ENCODE peak calls at places on chromosomes 2 and 18, in six cellular contexts. G is left ventricle myocardium inferior; C is CD8-positive, alpha-beta T cell; I is HFF-Myc; T is CD4-positive, alpha-beta T cell; E is psoas muscle. O is an unnamed sample.

GRCh38 chr18:53018791-53019190 is 678.8 kb downstream of the DCC start:
- DNase-seq in E (no peak), T (no peak), G (no peak), C (no peak), I (no peak), O (no peak)

GRCh38 chr2:45128580-45128997 is 119.3 kb upstream of the SIX2 start:
- DNase-seq in C (no peak), G (peak; percentile 46), E (peak; percentile 64), I (peak; percentile 73), T (no peak), O (peak; percentile 78)

GRCh38 chr18:79720359-79720733 is 40.7 kb downstream of the CTDP1 start:
- DNase-seq in C (peak; percentile 30), G (no peak), I (no peak), T (no peak), E (no peak), O (no peak)

GRCh38 chr18:36309436-36310391 is 12.2 kb downstream of the FHOD3 start:
- DNase-seq in I (peak; percentile 94), G (no peak), E (peak; percentile 67), T (no peak), C (no peak), O (peak; percentile 91)

GRCh38 chr18:79697976-79698375 is 18.4 kb downstream of the CTDP1 start:
- DNase-seq in G (no peak), C (no peak), I (no peak), T (no peak), E (no peak), O (no peak)

GRCh38 chr2:132911726-132912724 is 242.0 kb upstream of the LYPD1 start:
- DNase-seq in G (peak; percentile 15), E (no peak), I (no peak), C (no peak), T (no peak), O (peak; percentile 33)

GRCh38 chr2:200703132-200703925 is 108.4 kb upstream of the BZW1 start:
- DNase-seq in I (peak; percentile 29), E (no peak), C (no peak), T (no peak), G (no peak), O (peak; percentile 51)

GRCh38 chr2:216694201-216694825 is 1.0 kb downstream of the IGFBP5 start:
- DNase-seq in C (peak; percentile 53), G (peak; percentile 66), T (no peak), I (no peak), E (peak; percentile 71), O (no peak)

GRCh38 chr18:43279015-43279758 is 1.9 kb upstream of the SYT4 start:
- DNase-seq in E (no peak), T (no peak), I (no peak), C (peak; percentile 17), G (no peak), O (no peak)

GRCh38 chr18:76528477-76529432 is 33.7 kb upstream of the ZNF516 start:
- DNase-seq in G (no peak), T (no peak), I (peak; percentile 69), E (peak; percentile 22), C (no peak), O (peak; percentile 55)

GRCh38 chr2:140376686-140377085 is 1596.5 kb upstream of the NXPH2 start:
- DNase-seq in G (no peak), E (no peak), T (no peak), I (no peak), C (no peak), O (no peak)

GRCh38 chr2:201414099-201415023 is 36.9 kb downstream of the TRAK2 start:
- DNase-seq in C (no peak), G (no peak), I (no peak), T (no peak), E (no peak), O (no peak)

GRCh38 chr2:182504903-182505302 is 78.1 kb upstream of the PDE1A start:
- DNase-seq in C (no peak), I (no peak), G (peak; percentile 23), T (no peak), E (no peak), O (peak; percentile 57)

GRCh38 chr2:118577202-118577601 is 270.2 kb downstream of the EN1 start:
- DNase-seq in T (no peak), E (no peak), C (no peak), I (no peak), G (no peak), O (no peak)

GRCh38 chr2:132581917-132582316 is 88.1 kb downstream of the LYPD1 start:
- DNase-seq in G (no peak), T (no peak), I (no peak), C (no peak), E (no peak), O (no peak)

GRCh38 chr18:48931680-48932461 is 18.9 kb downstream of the SMAD7 start:
- DNase-seq in G (no peak), E (no peak), I (no peak), T (no peak), C (no peak), O (no peak)

GRCh38 chr18:78975282-78975681 is 4.3 kb upstream of the SALL3 start:
- DNase-seq in E (no peak), G (no peak), I (no peak), C (no peak), T (no peak), O (no peak)

GRCh38 chr2:58939388-58939787 is 698.3 kb upstream of the FANCL start:
- DNase-seq in G (no peak), I (peak; percentile 40), T (no peak), E (no peak), C (no peak), O (peak; percentile 58)

GRCh38 chr2:114821055-114821454 is 378.6 kb downstream of the DPP10 start:
- DNase-seq in C (no peak), E (no peak), G (no peak), T (no peak), I (no peak), O (no peak)

GRCh38 chr2:84427235-84428138 is 31.6 kb downstream of the SUCLG1 start:
- DNase-seq in T (no peak), I (no peak), G (no peak), C (no peak), E (no peak), O (no peak)

DNA sequence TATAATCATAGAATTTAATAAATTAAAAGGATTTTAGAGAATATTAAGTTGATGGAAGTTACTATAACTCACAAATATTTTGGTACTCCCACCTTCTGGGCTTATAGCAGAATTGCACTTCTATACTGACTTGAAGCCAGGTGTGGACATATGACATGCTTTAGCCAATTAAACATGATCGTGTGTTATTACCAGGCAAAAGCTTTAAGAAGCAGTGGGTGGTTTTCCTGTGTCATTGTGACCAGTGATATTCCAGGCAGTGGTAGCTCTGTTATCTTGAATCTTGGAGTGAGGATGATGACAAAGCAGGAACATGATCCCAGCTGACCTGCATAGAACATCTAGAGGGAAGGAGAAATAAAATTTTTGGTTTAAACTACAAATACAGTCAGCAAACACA is 370.9 kb upstream of the ZEB2 start:
- DNase-seq in G (no peak), I (no peak), E (no peak), C (no peak), T (no peak), O (no peak)
- TF ChIP-seq CTCF in G (peak; percentile 35), I (peak; percentile 21), E (no peak), C (no peak), T (no peak), O (peak; percentile 37)

DNA sequence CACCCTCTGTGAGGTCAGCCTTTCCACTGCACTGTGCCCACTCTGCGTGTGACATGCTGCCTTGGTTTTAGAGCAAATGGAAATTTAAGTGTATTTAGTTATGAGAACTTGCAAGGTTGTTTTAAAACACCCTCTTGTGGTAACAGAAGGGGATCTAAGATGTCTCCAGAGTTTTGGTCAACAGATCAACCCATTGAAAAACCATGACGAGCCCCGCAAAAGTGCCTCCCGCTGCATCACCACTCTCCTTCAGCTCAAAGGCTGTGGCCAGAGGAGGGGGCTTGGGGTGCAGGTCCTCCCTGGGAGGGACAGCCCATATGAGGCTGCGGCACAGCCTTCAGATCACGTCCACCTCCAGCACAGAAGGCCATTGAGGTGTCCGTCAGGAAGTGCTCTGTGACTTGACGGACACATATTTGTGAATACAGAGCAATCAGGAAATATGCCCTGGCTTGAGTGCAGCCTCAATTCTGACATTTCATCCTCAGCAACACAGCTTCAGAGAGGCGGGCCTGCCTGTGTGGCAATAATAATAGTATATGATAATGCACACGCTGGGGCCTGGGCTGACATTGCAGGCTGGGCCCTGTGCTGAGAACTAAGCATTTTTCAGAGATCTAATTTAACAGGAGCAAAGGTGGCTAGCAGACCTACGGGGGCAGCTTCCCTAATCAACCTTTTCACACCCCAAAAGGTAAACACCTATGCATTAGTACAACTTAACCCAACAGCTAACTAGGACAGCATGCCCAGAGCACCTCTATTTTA is 213.9 kb downstream of the ANAPC1 start:
- DNase-seq in C (no peak), G (no peak), E (no peak), T (no peak), I (no peak), O (no peak)
- TF ChIP-seq CTCF in C (no peak), G (no peak), E (no peak), T (no peak), I (no peak), O (peak; percentile 34)

GRCh38 chr2:14425869-14426268 is 206.6 kb upstream of the LRATD1 start:
- DNase-seq in C (no peak), I (no peak), E (no peak), T (no peak), G (no peak), O (no peak)

GRCh38 chr2:14424478-14425390 is 207.8 kb upstream of the LRATD1 start:
- DNase-seq in G (no peak), T (no peak), I (no peak), E (no peak), C (no peak), O (no peak)

GRCh38 chr2:14423145-14423906 is 209.2 kb upstream of the LRATD1 start:
- DNase-seq in G (no peak), I (no peak), E (no peak), C (no peak), T (no peak), O (no peak)

GRCh38 chr2:14422426-14422825 is 210.1 kb upstream of the LRATD1 start:
- DNase-seq in I (no peak), E (no peak), T (no peak), C (no peak), G (no peak), O (no peak)

GRCh38 chr2:14427982-14428567 is 204.4 kb upstream of the LRATD1 start:
- DNase-seq in I (no peak), E (no peak), C (no peak), T (no peak), G (no peak), O (peak; percentile 43)
- TF ChIP-seq CTCF in I (peak; percentile 5), E (no peak), C (no peak), T (no peak), G (peak; percentile 37), O (peak; percentile 47)

GRCh38 chr18:10439898-10440297 is 14.5 kb upstream of the APCDD1 start:
- DNase-seq in G (no peak), C (no peak), T (no peak), I (no peak), E (no peak), O (no peak)

GRCh38 chr18:10440874-10441273 is 13.6 kb upstream of the APCDD1 start:
- DNase-seq in C (no peak), I (no peak), T (no peak), G (no peak), E (no peak), O (no peak)

GRCh38 chr18:10436160-10436559 is 18.3 kb upstream of the APCDD1 start:
- DNase-seq in I (no peak), E (no peak), G (no peak), C (no peak), T (no peak), O (no peak)

GRCh38 chr18:10441472-10441871 is 13.0 kb upstream of the APCDD1 start:
- DNase-seq in C (no peak), E (no peak), G (no peak), T (no peak), I (no peak), O (no peak)

GRCh38 chr18:10437837-10438236 is 16.6 kb upstream of the APCDD1 start:
- DNase-seq in G (no peak), E (no peak), I (no peak), C (no peak), T (no peak), O (no peak)
- TF ChIP-seq CTCF in G (no peak), E (no peak), I (no peak), C (peak; percentile 20), T (no peak), O (no peak)

O was measured in AG04450.